ENCODE peak calls at places on chromosomes 5 and 9, in ten cellular contexts. W is GM20000, J is SK-N-SH, A is cardiac fibroblast, P is HCT116, G is tibial artery, M is foreskin fibroblast, O is MM.1S, L is lower leg skin, K is fibroblast of villous mesenchyme. R is an unnamed sample.

GRCh38 chr5:78591227-78591626 is 57.3 kb downstream of the LHFPL2 start:
- DNase-seq in W (no peak), J (no peak), A (peak), P (peak), G (no peak), M (peak), O (no peak), L (no peak), K (peak), R (no peak)

GRCh38 chr5:1190296-1190695 is 11.1 kb upstream of the SLC6A19 start:
- DNase-seq in W (no peak), J (no peak), A (no peak), P (no peak), G (no peak), M (no peak), O (no peak), L (no peak), K (no peak), R (no peak)

GRCh38 chr5:158746979-158747378 is 352.7 kb downstream of the EBF1 start:
- DNase-seq in W (no peak), J (no peak), A (no peak), P (no peak), G (no peak), M (peak), O (no peak), L (no peak), K (no peak), R (no peak)

GRCh38 chr5:55517804-55518203 is 17.0 kb downstream of the PLPP1 start:
- DNase-seq in W (no peak), J (no peak), A (no peak), P (no peak), G (no peak), M (no peak), O (no peak), L (no peak), K (no peak), R (no peak)

GRCh38 chr9:8560560-8561525 is 761.3 kb upstream of the DMAC1 start:
- DNase-seq in W (no peak), J (no peak), A (no peak), P (no peak), G (no peak), M (peak), O (no peak), L (no peak), K (peak), R (no peak)

GRCh38 chr9:70081120-70081495 is 37.5 kb downstream of the MAMDC2 start:
- DNase-seq in W (no peak), J (no peak), A (no peak), P (no peak), G (peak), M (peak), O (no peak), L (no peak), K (peak), R (no peak)

GRCh38 chr9:117732494-117732893 is 28.3 kb downstream of the TLR4 start:
- DNase-seq in W (no peak), J (no peak), A (no peak), P (no peak), G (no peak), M (no peak), O (no peak), L (no peak), K (no peak), R (no peak)

GRCh38 chr9:108400267-108400666 is 455.5 kb downstream of the ACTL7B start:
- DNase-seq in W (no peak), J (no peak), A (no peak), P (no peak), G (no peak), M (peak), O (no peak), L (no peak), K (no peak), R (no peak)

GRCh38 chr9:87336407-87336806 is 161.3 kb upstream of the DAPK1 start:
- DNase-seq in W (no peak), J (no peak), A (peak), P (no peak), G (no peak), M (peak), O (no peak), L (no peak), K (no peak), R (peak)

GRCh38 chr5:95102080-95102479 is 182.8 kb downstream of the MCTP1 start:
- DNase-seq in W (no peak), J (no peak), A (no peak), P (no peak), G (no peak), M (no peak), O (no peak), L (no peak), K (no peak), R (no peak)

DNA sequence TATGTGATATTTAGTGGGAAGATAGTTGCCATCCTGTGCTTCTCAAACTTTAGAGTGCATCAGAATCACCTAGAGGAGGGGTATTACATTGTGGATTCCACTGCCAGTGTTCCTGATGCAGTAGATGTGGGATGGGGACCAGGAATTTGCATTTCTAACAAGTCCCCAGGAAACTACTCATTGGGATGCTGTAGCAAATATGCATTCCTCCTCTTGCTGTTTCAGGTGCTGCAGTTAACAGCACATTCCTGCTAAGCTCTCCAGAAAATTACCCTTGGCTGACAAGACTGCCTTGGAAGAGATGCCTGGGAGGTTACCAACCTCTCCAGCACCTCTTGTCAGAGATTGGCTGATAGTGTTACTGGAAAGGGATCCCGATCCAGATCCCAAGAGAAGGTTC is 270.5 kb downstream of the OSTF1 start:
- DNase-seq in W (no peak), J (no peak), A (no peak), P (no peak), G (no peak), M (no peak), O (no peak), L (no peak), K (no peak), R (no peak)
- TF ChIP-seq CTCF in W (no peak), J (no peak), A (no peak), P (no peak), G (no peak), M (no peak), O (no peak), L (no peak), K (no peak), R (no peak)

GRCh38 chr5:145681216-145681615 is 153.9 kb downstream of the PRELID2 start:
- DNase-seq in W (no peak), J (no peak), A (no peak), P (no peak), G (no peak), M (no peak), O (no peak), L (no peak), K (no peak), R (no peak)

GRCh38 chr5:145678255-145678654 is 156.9 kb downstream of the PRELID2 start:
- DNase-seq in W (no peak), J (no peak), A (no peak), P (no peak), G (no peak), M (no peak), O (no peak), L (no peak), K (no peak), R (no peak)

GRCh38 chr5:145681686-145682085 is 153.5 kb downstream of the PRELID2 start:
- DNase-seq in W (peak), J (peak), A (peak), P (peak), G (peak), M (peak), O (peak), L (peak), K (peak), R (peak)

GRCh38 chr5:145680744-145681143 is 154.4 kb downstream of the PRELID2 start:
- DNase-seq in W (no peak), J (no peak), A (peak), P (no peak), G (no peak), M (peak), O (no peak), L (no peak), K (peak), R (no peak)

DNA sequence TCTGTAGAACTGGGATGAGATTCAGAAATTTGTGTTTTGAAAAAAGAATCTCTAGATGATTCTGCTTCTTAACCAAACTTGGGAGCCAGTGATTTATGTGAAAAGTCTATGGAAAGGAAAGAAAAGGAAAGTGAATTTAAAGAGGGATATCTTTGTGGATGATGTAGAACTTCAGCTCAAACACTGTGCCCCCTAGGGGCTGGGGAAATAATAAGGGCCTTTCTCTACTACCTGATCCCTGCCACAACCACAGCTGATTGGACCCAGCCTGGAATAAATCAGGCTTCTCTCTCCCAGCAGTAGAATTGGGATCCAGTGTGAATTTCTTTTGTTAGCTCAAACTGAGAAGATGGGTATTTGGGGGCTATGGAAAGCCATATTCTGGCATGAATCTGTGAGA is 155.0 kb downstream of the PRELID2 start:
- DNase-seq in W (no peak), J (no peak), A (no peak), P (no peak), G (no peak), M (no peak), O (peak), L (no peak), K (no peak), R (no peak)
- TF ChIP-seq CTCF in W (no peak), J (peak), A (peak), P (peak), G (no peak), M (no peak), O (peak), L (no peak), K (peak), R (no peak)

DNA sequence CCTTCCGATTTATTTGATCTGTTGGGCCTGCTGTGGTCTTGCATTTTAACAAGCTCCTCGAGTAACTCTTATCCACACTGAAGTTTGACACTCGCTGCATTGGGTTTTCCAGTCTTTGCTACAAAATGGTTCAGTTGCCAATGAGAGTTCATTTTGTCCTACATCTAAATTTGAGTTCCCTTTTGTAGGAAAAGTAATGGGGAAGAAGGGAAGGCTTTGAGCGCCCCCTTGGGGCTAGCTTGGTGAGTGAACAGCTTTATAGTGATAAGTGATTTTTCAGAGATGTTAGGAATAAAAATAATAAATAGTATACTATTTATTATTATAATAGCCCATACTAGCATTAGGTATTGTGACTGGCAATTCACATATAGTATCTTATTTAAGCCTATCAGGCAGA is 89.9 kb upstream of the GNAQ start:
- DNase-seq in W (no peak), J (peak), A (peak), P (peak), G (peak), M (peak), O (peak), L (peak), K (peak), R (no peak)
- TF ChIP-seq CTCF in W (no peak), J (peak), A (peak), P (peak), G (peak), M (peak), O (peak), L (no peak), K (peak), R (peak)

GRCh38 chr5:88884435-88884877 is 1.5 kb upstream of the MEF2C start:
- DNase-seq in W (no peak), J (peak), A (peak), P (no peak), G (no peak), M (no peak), O (peak), L (no peak), K (no peak), R (no peak)

GRCh38 chr5:88883059-88883565 is at the start of gene MEF2C:
- DNase-seq in W (peak), J (peak), A (peak), P (peak), G (peak), M (peak), O (peak), L (peak), K (peak), R (peak)

GRCh38 chr5:88886252-88886651 is 3.3 kb upstream of the MEF2C start:
- DNase-seq in W (peak), J (no peak), A (no peak), P (no peak), G (no peak), M (no peak), O (peak), L (no peak), K (no peak), R (no peak)

GRCh38 chr5:88883566-88884434 is 816 bp upstream of the MEF2C start:
- DNase-seq in W (peak), J (peak), A (peak), P (peak), G (peak), M (peak), O (peak), L (peak), K (peak), R (peak)

GRCh38 chr5:88885043-88885442 is 2.1 kb upstream of the MEF2C start:
- DNase-seq in W (no peak), J (no peak), A (no peak), P (no peak), G (no peak), M (no peak), O (peak), L (no peak), K (no peak), R (no peak)
- TF ChIP-seq CTCF in W (no peak), J (no peak), A (no peak), P (no peak), G (no peak), M (no peak), O (no peak), L (no peak), K (no peak), R (no peak)

DNA sequence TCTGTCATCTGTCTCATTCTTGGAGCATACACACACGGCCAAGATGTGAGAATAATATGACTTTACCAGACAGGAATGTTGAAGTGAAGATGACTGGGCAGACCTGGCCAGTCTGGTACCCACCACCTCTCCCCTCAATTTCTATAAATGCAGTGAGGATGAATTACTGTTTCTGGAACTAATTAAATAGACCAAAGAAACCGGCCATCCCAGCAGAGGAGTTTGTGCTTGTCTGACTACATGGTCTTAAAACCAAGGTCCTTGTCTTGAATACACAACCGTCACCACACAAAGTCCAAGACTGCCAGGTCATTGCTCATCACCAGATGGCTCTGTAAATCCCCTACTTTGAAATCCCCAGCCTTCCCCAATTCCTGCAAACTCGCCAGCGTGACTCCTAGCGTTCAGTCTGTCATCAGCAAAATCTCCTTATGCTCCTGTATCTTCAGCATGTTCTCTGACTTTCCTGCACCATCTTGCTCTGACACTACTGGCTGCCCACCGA is 147.2 kb downstream of the PDE4D start:
- DNase-seq in W (no peak), J (no peak), A (peak), P (no peak), G (no peak), M (peak), O (no peak), L (no peak), K (peak), R (no peak)
- TF ChIP-seq CTCF in W (no peak), J (peak), A (no peak), P (no peak), G (no peak), M (peak), O (no peak), L (no peak), K (no peak), R (no peak)

DNA sequence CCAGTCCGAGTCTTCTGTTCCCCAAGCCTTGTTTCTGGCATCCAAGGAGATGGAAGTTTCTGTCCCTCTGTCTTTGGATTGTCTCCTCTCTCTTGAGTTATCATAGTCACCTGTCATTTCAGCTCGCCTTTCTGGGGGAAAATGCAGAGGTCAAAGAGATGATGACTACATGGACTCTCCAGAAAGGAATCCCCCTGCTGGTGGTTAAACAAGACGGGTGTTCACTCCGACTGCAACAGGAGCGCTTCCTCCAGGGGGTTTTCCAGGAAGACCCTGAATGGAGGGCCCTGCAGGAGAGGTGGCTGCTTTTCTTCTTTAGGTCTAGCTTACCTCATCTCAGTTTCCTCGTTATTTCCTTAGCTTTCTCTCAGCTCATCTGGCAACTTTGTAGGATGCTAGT is 25.1 kb downstream of the ERAP2 start:
- DNase-seq in W (no peak), J (no peak), A (no peak), P (no peak), G (no peak), M (no peak), O (no peak), L (no peak), K (no peak), R (no peak)
- TF ChIP-seq CTCF in W (no peak), J (no peak), A (no peak), P (no peak), G (no peak), M (no peak), O (no peak), L (no peak), K (peak), R (no peak)

DNA sequence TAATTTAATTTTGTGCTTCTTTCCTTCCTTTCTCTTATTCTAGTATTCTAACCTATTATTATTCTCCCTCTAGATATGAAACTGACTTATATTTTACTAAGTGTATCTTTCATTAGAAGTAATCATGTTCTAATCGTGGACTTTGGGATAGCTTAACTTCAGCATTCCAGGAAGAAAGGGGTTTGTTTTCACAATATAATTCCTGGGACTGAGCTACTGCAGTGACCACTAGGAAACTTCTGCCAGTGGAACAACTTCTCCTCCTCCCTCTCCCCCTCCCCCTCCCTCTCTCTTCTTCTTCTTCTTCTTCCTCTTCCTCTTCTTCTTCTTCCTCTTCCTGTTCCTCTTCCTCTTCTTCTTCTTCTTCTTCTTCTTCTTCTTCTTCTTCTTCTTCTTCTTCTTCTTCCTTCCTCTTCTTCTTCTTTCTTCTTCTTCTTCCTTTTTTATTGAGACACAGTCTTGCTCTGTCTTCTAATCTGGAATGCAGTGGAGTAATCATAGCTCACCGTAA is 127.9 kb downstream of the NNT start:
- DNase-seq in W (no peak), J (no peak), A (peak), P (no peak), G (no peak), M (no peak), O (no peak), L (no peak), K (no peak), R (no peak)
- TF ChIP-seq CTCF in W (no peak), J (no peak), A (no peak), P (no peak), G (no peak), M (no peak), O (no peak), L (no peak), K (no peak), R (no peak)

GRCh38 chr5:23840083-23840482 is 332.7 kb downstream of the PRDM9 start:
- DNase-seq in W (no peak), J (no peak), A (peak), P (no peak), G (no peak), M (no peak), O (no peak), L (no peak), K (no peak), R (no peak)
- TF ChIP-seq CTCF in W (no peak), J (no peak), A (no peak), P (no peak), G (no peak), M (no peak), O (no peak), L (no peak), K (no peak), R (no peak)

GRCh38 chr9:84794981-84795637 is 125.6 kb downstream of the NTRK2 start:
- DNase-seq in W (no peak), J (no peak), A (no peak), P (no peak), G (no peak), M (no peak), O (no peak), L (no peak), K (no peak), R (no peak)
- TF ChIP-seq CTCF in W (no peak), J (no peak), A (no peak), P (no peak), G (no peak), M (no peak), O (no peak), L (no peak), K (no peak), R (no peak)

GRCh38 chr9:130058154-130058553 is 4.4 kb downstream of the GPR107 start:
- DNase-seq in W (no peak), J (peak), A (no peak), P (no peak), G (no peak), M (no peak), O (peak), L (no peak), K (peak), R (no peak)
- TF ChIP-seq CTCF in W (no peak), J (peak), A (peak), P (no peak), G (no peak), M (no peak), O (peak), L (no peak), K (peak), R (no peak)

R was measured in GM13976.